ENCODE peak calls at places on chromosomes 4 and X, in four cellular contexts. One of them, this sample, is unnamed.

GRCh38 chrX:35122756-35123155 is 180.2 kb downstream of the FAM47B start:
- DNase-seq in nephron progenitor cell: no peak
- DNase-seq in activated CD4-positive, alpha-beta T cell treated with anti-CD3 and anti-CD28 coated beads, Interleukin-2, amount 50 U/mL, for 1 hour: no peak
- DNase-seq in GM23338: no peak
- DNase-seq in this sample: no peak

GRCh38 chr4:185656467-185656890 is 121.2 kb upstream of the PDLIM3 start:
- DNase-seq in nephron progenitor cell: no peak
- DNase-seq in activated CD4-positive, alpha-beta T cell treated with anti-CD3 and anti-CD28 coated beads, Interleukin-2, amount 50 U/mL, for 1 hour: no peak
- DNase-seq in GM23338: peak
- DNase-seq in this sample: no peak

GRCh38 chr4:15652191-15652590 is 3.0 kb downstream of the FBXL5 start:
- DNase-seq in nephron progenitor cell: no peak
- DNase-seq in activated CD4-positive, alpha-beta T cell treated with anti-CD3 and anti-CD28 coated beads, Interleukin-2, amount 50 U/mL, for 1 hour: no peak
- DNase-seq in GM23338: no peak
- DNase-seq in this sample: no peak

GRCh38 chrX:12709047-12709446 is 82.2 kb upstream of the PRPS2 start:
- DNase-seq in nephron progenitor cell: peak
- DNase-seq in activated CD4-positive, alpha-beta T cell treated with anti-CD3 and anti-CD28 coated beads, Interleukin-2, amount 50 U/mL, for 1 hour: no peak
- DNase-seq in GM23338: no peak
- DNase-seq in this sample: no peak

GRCh38 chr4:26207631-26208030 is 113.2 kb upstream of the RBPJ start:
- DNase-seq in nephron progenitor cell: no peak
- DNase-seq in activated CD4-positive, alpha-beta T cell treated with anti-CD3 and anti-CD28 coated beads, Interleukin-2, amount 50 U/mL, for 1 hour: no peak
- DNase-seq in GM23338: no peak
- DNase-seq in this sample: no peak

GRCh38 chr4:148120216-148120615 is 322.0 kb downstream of the NR3C2 start:
- DNase-seq in nephron progenitor cell: no peak
- DNase-seq in activated CD4-positive, alpha-beta T cell treated with anti-CD3 and anti-CD28 coated beads, Interleukin-2, amount 50 U/mL, for 1 hour: no peak
- DNase-seq in GM23338: no peak
- DNase-seq in this sample: no peak

GRCh38 chr4:187307131-187307530 is 583.5 kb upstream of the FAT1 start:
- DNase-seq in nephron progenitor cell: no peak
- DNase-seq in activated CD4-positive, alpha-beta T cell treated with anti-CD3 and anti-CD28 coated beads, Interleukin-2, amount 50 U/mL, for 1 hour: no peak
- DNase-seq in GM23338: no peak
- DNase-seq in this sample: no peak

GRCh38 chr4:141153751-141154510 is 20.7 kb upstream of the RNF150 start:
- DNase-seq in nephron progenitor cell: no peak
- DNase-seq in activated CD4-positive, alpha-beta T cell treated with anti-CD3 and anti-CD28 coated beads, Interleukin-2, amount 50 U/mL, for 1 hour: no peak
- DNase-seq in GM23338: peak
- DNase-seq in this sample: no peak

GRCh38 chr4:136690363-136690762 is 841.9 kb downstream of the PCDH18 start:
- DNase-seq in nephron progenitor cell: no peak
- DNase-seq in activated CD4-positive, alpha-beta T cell treated with anti-CD3 and anti-CD28 coated beads, Interleukin-2, amount 50 U/mL, for 1 hour: no peak
- DNase-seq in GM23338: no peak
- DNase-seq in this sample: no peak

GRCh38 chr4:119014658-119015057 is 121.0 kb upstream of the MYOZ2 start:
- DNase-seq in nephron progenitor cell: no peak
- DNase-seq in activated CD4-positive, alpha-beta T cell treated with anti-CD3 and anti-CD28 coated beads, Interleukin-2, amount 50 U/mL, for 1 hour: no peak
- DNase-seq in GM23338: no peak
- DNase-seq in this sample: no peak

GRCh38 chr4:28776004-28776403 is 1915.4 kb downstream of the STIM2 start:
- DNase-seq in nephron progenitor cell: no peak
- DNase-seq in activated CD4-positive, alpha-beta T cell treated with anti-CD3 and anti-CD28 coated beads, Interleukin-2, amount 50 U/mL, for 1 hour: no peak
- DNase-seq in GM23338: no peak
- DNase-seq in this sample: no peak

GRCh38 chrX:74179499-74179898 is 124.5 kb upstream of the ZCCHC13 start:
- DNase-seq in nephron progenitor cell: no peak
- DNase-seq in activated CD4-positive, alpha-beta T cell treated with anti-CD3 and anti-CD28 coated beads, Interleukin-2, amount 50 U/mL, for 1 hour: no peak
- DNase-seq in GM23338: no peak
- DNase-seq in this sample: no peak

GRCh38 chr4:89754531-89754930 is 82.4 kb downstream of the SNCA start:
- DNase-seq in nephron progenitor cell: no peak
- DNase-seq in activated CD4-positive, alpha-beta T cell treated with anti-CD3 and anti-CD28 coated beads, Interleukin-2, amount 50 U/mL, for 1 hour: no peak
- DNase-seq in GM23338: no peak
- DNase-seq in this sample: no peak

GRCh38 chrX:1535241-1536041 is 1.5 kb downstream of the P2RY8 start:
- DNase-seq in nephron progenitor cell: no peak
- DNase-seq in activated CD4-positive, alpha-beta T cell treated with anti-CD3 and anti-CD28 coated beads, Interleukin-2, amount 50 U/mL, for 1 hour: peak
- DNase-seq in GM23338: no peak
- DNase-seq in this sample: no peak

GRCh38 chr4:22099896-22100295 is 151.3 kb upstream of the KCNIP4 start:
- DNase-seq in nephron progenitor cell: no peak
- DNase-seq in activated CD4-positive, alpha-beta T cell treated with anti-CD3 and anti-CD28 coated beads, Interleukin-2, amount 50 U/mL, for 1 hour: no peak
- DNase-seq in GM23338: no peak
- DNase-seq in this sample: no peak

GRCh38 chrX:13371191-13371590 is 51.3 kb upstream of the ATXN3L start:
- DNase-seq in nephron progenitor cell: no peak
- DNase-seq in activated CD4-positive, alpha-beta T cell treated with anti-CD3 and anti-CD28 coated beads, Interleukin-2, amount 50 U/mL, for 1 hour: no peak
- DNase-seq in GM23338: no peak
- DNase-seq in this sample: no peak

GRCh38 chrX:152641256-152641875 is 3.7 kb downstream of the GABRQ start:
- DNase-seq in nephron progenitor cell: no peak
- DNase-seq in activated CD4-positive, alpha-beta T cell treated with anti-CD3 and anti-CD28 coated beads, Interleukin-2, amount 50 U/mL, for 1 hour: no peak
- DNase-seq in GM23338: peak
- DNase-seq in this sample: peak

GRCh38 chr4:38949416-38950051 is 81.9 kb downstream of the FAM114A1 start:
- DNase-seq in nephron progenitor cell: no peak
- DNase-seq in activated CD4-positive, alpha-beta T cell treated with anti-CD3 and anti-CD28 coated beads, Interleukin-2, amount 50 U/mL, for 1 hour: peak
- DNase-seq in GM23338: no peak
- DNase-seq in this sample: no peak

GRCh38 chr4:17490575-17491059 is 21.3 kb downstream of the QDPR start:
- DNase-seq in nephron progenitor cell: no peak
- DNase-seq in activated CD4-positive, alpha-beta T cell treated with anti-CD3 and anti-CD28 coated beads, Interleukin-2, amount 50 U/mL, for 1 hour: no peak
- DNase-seq in GM23338: no peak
- DNase-seq in this sample: no peak

GRCh38 chrX:30819080-30819479 is 70.0 kb downstream of the TAB3 start:
- DNase-seq in nephron progenitor cell: no peak
- DNase-seq in activated CD4-positive, alpha-beta T cell treated with anti-CD3 and anti-CD28 coated beads, Interleukin-2, amount 50 U/mL, for 1 hour: no peak
- DNase-seq in GM23338: no peak
- DNase-seq in this sample: no peak

GRCh38 chr4:80103615-80104014 is 30.6 kb upstream of the ANTXR2 start:
- DNase-seq in nephron progenitor cell: no peak
- DNase-seq in activated CD4-positive, alpha-beta T cell treated with anti-CD3 and anti-CD28 coated beads, Interleukin-2, amount 50 U/mL, for 1 hour: no peak
- DNase-seq in GM23338: no peak
- DNase-seq in this sample: no peak

GRCh38 chr4:41990383-41991111 is at the start of gene SLC30A9:
- DNase-seq in nephron progenitor cell: peak
- DNase-seq in activated CD4-positive, alpha-beta T cell treated with anti-CD3 and anti-CD28 coated beads, Interleukin-2, amount 50 U/mL, for 1 hour: peak
- DNase-seq in GM23338: peak
- DNase-seq in this sample: peak

GRCh38 chr4:52833941-52834525 is 28.1 kb upstream of the RASL11B start:
- DNase-seq in nephron progenitor cell: no peak
- DNase-seq in activated CD4-positive, alpha-beta T cell treated with anti-CD3 and anti-CD28 coated beads, Interleukin-2, amount 50 U/mL, for 1 hour: no peak
- DNase-seq in GM23338: peak
- DNase-seq in this sample: no peak

GRCh38 chrX:110428144-110428543 is 69.5 kb downstream of the RTL9 start:
- DNase-seq in nephron progenitor cell: no peak
- DNase-seq in activated CD4-positive, alpha-beta T cell treated with anti-CD3 and anti-CD28 coated beads, Interleukin-2, amount 50 U/mL, for 1 hour: no peak
- DNase-seq in GM23338: no peak
- DNase-seq in this sample: no peak

GRCh38 chr4:108611360-108611759 is 9.0 kb upstream of the RPL34 start:
- DNase-seq in nephron progenitor cell: peak
- DNase-seq in activated CD4-positive, alpha-beta T cell treated with anti-CD3 and anti-CD28 coated beads, Interleukin-2, amount 50 U/mL, for 1 hour: no peak
- DNase-seq in GM23338: no peak
- DNase-seq in this sample: no peak

GRCh38 chr4:86718152-86718551 is 124.0 kb downstream of the PTPN13 start:
- DNase-seq in nephron progenitor cell: no peak
- DNase-seq in activated CD4-positive, alpha-beta T cell treated with anti-CD3 and anti-CD28 coated beads, Interleukin-2, amount 50 U/mL, for 1 hour: no peak
- DNase-seq in GM23338: no peak
- DNase-seq in this sample: no peak

GRCh38 chrX:129875669-129876068 is 30.3 kb upstream of the UTP14A start:
- DNase-seq in nephron progenitor cell: no peak
- DNase-seq in activated CD4-positive, alpha-beta T cell treated with anti-CD3 and anti-CD28 coated beads, Interleukin-2, amount 50 U/mL, for 1 hour: no peak
- DNase-seq in GM23338: no peak
- DNase-seq in this sample: no peak

GRCh38 chr4:6379787-6380745 is 92.3 kb downstream of the PPP2R2C start:
- DNase-seq in nephron progenitor cell: no peak
- DNase-seq in activated CD4-positive, alpha-beta T cell treated with anti-CD3 and anti-CD28 coated beads, Interleukin-2, amount 50 U/mL, for 1 hour: no peak
- DNase-seq in GM23338: peak
- DNase-seq in this sample: no peak

This sample was measured in D341Med.